ENCODE peak calls at places on chromosome 13, in six cellular contexts. One of them, this sample, is unnamed.

GRCh38 chr13:38002596-38002995 is 133.0 kb upstream of the TRPC4 start:
- DNase-seq in H1: no peak
- DNase-seq in GM12878: no peak
- DNase-seq in HCT116: no peak
- DNase-seq in SK-N-SH: no peak
- DNase-seq in K562: no peak
- DNase-seq in this sample: peak; percentile 68

GRCh38 chr13:103289661-103290060 is 223.4 kb upstream of the SLC10A2 start:
- DNase-seq in H1: no peak
- DNase-seq in GM12878: no peak
- DNase-seq in HCT116: no peak
- DNase-seq in SK-N-SH: no peak
- DNase-seq in K562: no peak
- DNase-seq in this sample: no peak

GRCh38 chr13:75749407-75749806 is 113.3 kb downstream of the LMO7 start:
- DNase-seq in H1: no peak
- DNase-seq in GM12878: no peak
- DNase-seq in HCT116: no peak
- DNase-seq in SK-N-SH: no peak
- DNase-seq in K562: no peak
- DNase-seq in this sample: no peak

GRCh38 chr13:58792854-58793253 is 1161.3 kb downstream of the PCDH17 start:
- DNase-seq in H1: no peak
- DNase-seq in GM12878: no peak
- DNase-seq in HCT116: no peak
- DNase-seq in SK-N-SH: no peak
- DNase-seq in K562: no peak
- DNase-seq in this sample: no peak

GRCh38 chr13:105773887-105774538 is 761.4 kb downstream of the EFNB2 start:
- DNase-seq in H1: no peak
- DNase-seq in GM12878: no peak
- DNase-seq in HCT116: peak; percentile 63
- DNase-seq in SK-N-SH: no peak
- DNase-seq in K562: no peak
- DNase-seq in this sample: no peak

GRCh38 chr13:39037410-39037879 is 444 bp downstream of the PROSER1 start:
- DNase-seq in H1: no peak
- DNase-seq in GM12878: no peak
- DNase-seq in HCT116: no peak
- DNase-seq in SK-N-SH: no peak
- DNase-seq in K562: no peak
- DNase-seq in this sample: no peak

GRCh38 chr13:111289251-111289650 is 31.2 kb upstream of the TEX29 start:
- DNase-seq in H1: no peak
- DNase-seq in GM12878: no peak
- DNase-seq in HCT116: no peak
- DNase-seq in SK-N-SH: no peak
- DNase-seq in K562: no peak
- DNase-seq in this sample: no peak

GRCh38 chr13:84896128-84896527 is 903.1 kb downstream of the SLITRK6 start:
- DNase-seq in H1: no peak
- DNase-seq in GM12878: peak; percentile 1
- DNase-seq in HCT116: peak; percentile 45
- DNase-seq in SK-N-SH: peak; percentile 51
- DNase-seq in K562: peak; percentile 5
- DNase-seq in this sample: peak; percentile 24

GRCh38 chr13:31797154-31797775 is 57.9 kb downstream of the RXFP2 start:
- DNase-seq in H1: no peak
- DNase-seq in GM12878: no peak
- DNase-seq in HCT116: peak; percentile 8
- DNase-seq in SK-N-SH: peak; percentile 61
- DNase-seq in K562: no peak
- DNase-seq in this sample: peak; percentile 35

GRCh38 chr13:95677564-95678386 is 836 bp downstream of the DNAJC3 start:
- DNase-seq in H1: no peak
- DNase-seq in GM12878: no peak
- DNase-seq in HCT116: no peak
- DNase-seq in SK-N-SH: no peak
- DNase-seq in K562: no peak
- DNase-seq in this sample: peak; percentile 9

GRCh38 chr13:102907016-102907756 is 61.4 kb downstream of the ERCC5 start:
- DNase-seq in H1: no peak
- DNase-seq in GM12878: peak; percentile 25
- DNase-seq in HCT116: no peak
- DNase-seq in SK-N-SH: no peak
- DNase-seq in K562: no peak
- DNase-seq in this sample: no peak

GRCh38 chr13:110137677-110138008 is 169.3 kb downstream of the COL4A1 start:
- DNase-seq in H1: no peak
- DNase-seq in GM12878: no peak
- DNase-seq in HCT116: peak; percentile 35
- DNase-seq in SK-N-SH: peak; percentile 83
- DNase-seq in K562: peak; percentile 16
- DNase-seq in this sample: peak; percentile 69

GRCh38 chr13:37047032-37047431 is 12.5 kb downstream of the SUPT20H start:
- DNase-seq in H1: no peak
- DNase-seq in GM12878: no peak
- DNase-seq in HCT116: no peak
- DNase-seq in SK-N-SH: no peak
- DNase-seq in K562: no peak
- DNase-seq in this sample: no peak

GRCh38 chr13:107373551-107373950 is 805.6 kb upstream of the ARGLU1 start:
- DNase-seq in H1: no peak
- DNase-seq in GM12878: no peak
- DNase-seq in HCT116: no peak
- DNase-seq in SK-N-SH: no peak
- DNase-seq in K562: no peak
- DNase-seq in this sample: peak; percentile 1

GRCh38 chr13:31982540-31982939 is 49.0 kb upstream of the FRY start:
- DNase-seq in H1: no peak
- DNase-seq in GM12878: no peak
- DNase-seq in HCT116: peak; percentile 63
- DNase-seq in SK-N-SH: peak; percentile 54
- DNase-seq in K562: no peak
- DNase-seq in this sample: no peak

GRCh38 chr13:108549989-108550388 is 79.4 kb upstream of the MYO16 start:
- DNase-seq in H1: no peak
- DNase-seq in GM12878: no peak
- DNase-seq in HCT116: no peak
- DNase-seq in SK-N-SH: no peak
- DNase-seq in K562: no peak
- DNase-seq in this sample: no peak

GRCh38 chr13:28872427-28873176 is 52.5 kb downstream of the MTUS2 start:
- DNase-seq in H1: no peak
- DNase-seq in GM12878: no peak
- DNase-seq in HCT116: no peak
- DNase-seq in SK-N-SH: no peak
- DNase-seq in K562: no peak
- DNase-seq in this sample: no peak

GRCh38 chr13:23631676-23632622 is 61.7 kb downstream of the TNFRSF19 start:
- DNase-seq in H1: no peak
- DNase-seq in GM12878: no peak
- DNase-seq in HCT116: no peak
- DNase-seq in SK-N-SH: no peak
- DNase-seq in K562: no peak
- DNase-seq in this sample: no peak

GRCh38 chr13:60448907-60449510 is 52.0 kb downstream of the TDRD3 start:
- DNase-seq in H1: no peak
- DNase-seq in GM12878: no peak
- DNase-seq in HCT116: peak; percentile 28
- DNase-seq in SK-N-SH: peak; percentile 24
- DNase-seq in K562: peak; percentile 32
- DNase-seq in this sample: peak; percentile 7
- TF ChIP-seq JUND in H1: no peak
- TF ChIP-seq JUND in GM12878: no peak
- TF ChIP-seq JUND in HCT116: no peak
- TF ChIP-seq JUND in SK-N-SH: no peak
- TF ChIP-seq JUND in K562: no peak
- TF ChIP-seq JUND in this sample: no peak

GRCh38 chr13:113456116-113456702 is 2.9 kb upstream of the ADPRHL1 start:
- DNase-seq in H1: no peak
- DNase-seq in GM12878: no peak
- DNase-seq in HCT116: no peak
- DNase-seq in SK-N-SH: no peak
- DNase-seq in K562: no peak
- DNase-seq in this sample: no peak

GRCh38 chr13:113453962-113454361 is 674 bp upstream of the ADPRHL1 start:
- DNase-seq in H1: no peak
- DNase-seq in GM12878: no peak
- DNase-seq in HCT116: no peak
- DNase-seq in SK-N-SH: peak; percentile 58
- DNase-seq in K562: no peak
- DNase-seq in this sample: no peak

GRCh38 chr13:113455384-113455783 is 2.1 kb upstream of the ADPRHL1 start:
- DNase-seq in H1: no peak
- DNase-seq in GM12878: no peak
- DNase-seq in HCT116: no peak
- DNase-seq in SK-N-SH: no peak
- DNase-seq in K562: no peak
- DNase-seq in this sample: no peak

GRCh38 chr13:113452942-113453901 is at the start of gene ADPRHL1:
- DNase-seq in H1: no peak
- DNase-seq in GM12878: no peak
- DNase-seq in HCT116: no peak
- DNase-seq in SK-N-SH: peak; percentile 80
- DNase-seq in K562: no peak
- DNase-seq in this sample: no peak

GRCh38 chr13:113454936-113455335 is 1.6 kb upstream of the ADPRHL1 start:
- DNase-seq in H1: no peak
- DNase-seq in GM12878: no peak
- DNase-seq in HCT116: no peak
- DNase-seq in SK-N-SH: no peak
- DNase-seq in K562: no peak
- DNase-seq in this sample: no peak
- TF ChIP-seq JUND in H1: no peak
- TF ChIP-seq JUND in GM12878: no peak
- TF ChIP-seq JUND in HCT116: no peak
- TF ChIP-seq JUND in SK-N-SH: no peak
- TF ChIP-seq JUND in K562: no peak
- TF ChIP-seq JUND in this sample: no peak

DNA sequence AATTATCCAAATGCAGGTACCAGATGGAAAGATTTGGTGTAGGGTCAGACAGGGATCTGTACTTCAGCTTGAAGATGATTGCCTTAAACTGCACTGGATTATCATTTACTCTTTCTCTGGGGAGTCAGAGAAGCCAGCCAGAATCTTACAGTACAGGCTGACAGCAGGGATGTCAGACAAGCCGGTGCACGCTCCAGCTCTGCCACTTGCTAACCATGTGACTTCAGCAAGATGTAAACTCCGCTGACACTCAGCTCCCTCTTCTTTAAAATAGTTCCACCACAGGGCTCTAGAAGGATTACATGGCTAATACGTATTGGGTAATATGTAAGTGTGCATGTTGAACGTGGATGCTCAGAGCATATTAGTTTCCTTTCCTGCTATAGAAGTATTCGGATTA is 251.4 kb upstream of the MAB21L1 start:
- DNase-seq in H1: no peak
- DNase-seq in GM12878: no peak
- DNase-seq in HCT116: no peak
- DNase-seq in SK-N-SH: no peak
- DNase-seq in K562: no peak
- DNase-seq in this sample: no peak
- TF ChIP-seq JUND in H1: no peak
- TF ChIP-seq JUND in GM12878: no peak
- TF ChIP-seq JUND in HCT116: no peak
- TF ChIP-seq JUND in SK-N-SH: no peak
- TF ChIP-seq JUND in K562: no peak
- TF ChIP-seq JUND in this sample: no peak

DNA sequence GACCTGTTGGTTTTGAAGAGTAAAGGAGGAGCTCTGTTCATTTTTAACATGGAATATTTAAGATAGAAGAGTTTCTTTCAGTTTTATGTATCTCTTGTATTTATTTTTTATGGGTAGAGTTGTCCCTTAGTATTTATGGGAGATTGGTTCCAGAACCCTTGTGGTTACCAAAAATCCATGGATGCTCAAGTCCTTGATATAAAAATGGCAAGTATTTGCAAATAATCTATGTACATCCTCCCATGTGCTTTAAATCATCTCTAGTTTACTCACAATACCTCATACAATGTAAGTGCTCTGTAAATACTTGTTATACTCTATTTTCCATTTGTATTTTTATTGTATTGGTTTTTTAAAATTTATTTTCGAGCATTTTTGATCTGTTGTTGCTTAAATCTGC is 63.1 kb downstream of the TM9SF2 start:
- DNase-seq in H1: no peak
- DNase-seq in GM12878: no peak
- DNase-seq in HCT116: no peak
- DNase-seq in SK-N-SH: no peak
- DNase-seq in K562: no peak
- DNase-seq in this sample: no peak
- TF ChIP-seq JUND in H1: no peak
- TF ChIP-seq JUND in GM12878: no peak
- TF ChIP-seq JUND in HCT116: no peak
- TF ChIP-seq JUND in SK-N-SH: no peak
- TF ChIP-seq JUND in K562: no peak
- TF ChIP-seq JUND in this sample: no peak

GRCh38 chr13:33544308-33544707 is 258.8 kb upstream of the STARD13 start:
- DNase-seq in H1: no peak
- DNase-seq in GM12878: no peak
- DNase-seq in HCT116: no peak
- DNase-seq in SK-N-SH: no peak
- DNase-seq in K562: no peak
- DNase-seq in this sample: no peak

GRCh38 chr13:33541962-33542308 is 256.4 kb upstream of the STARD13 start:
- DNase-seq in H1: no peak
- DNase-seq in GM12878: no peak
- DNase-seq in HCT116: no peak
- DNase-seq in SK-N-SH: no peak
- DNase-seq in K562: no peak
- DNase-seq in this sample: no peak

GRCh38 chr13:33542309-33543088 is 256.9 kb upstream of the STARD13 start:
- DNase-seq in H1: peak; percentile 86
- DNase-seq in GM12878: peak; percentile 94
- DNase-seq in HCT116: peak; percentile 97
- DNase-seq in SK-N-SH: peak; percentile 93
- DNase-seq in K562: peak; percentile 83
- DNase-seq in this sample: peak; percentile 98

GRCh38 chr13:33543089-33543459 is 257.5 kb upstream of the STARD13 start:
- DNase-seq in H1: peak; percentile 15
- DNase-seq in GM12878: no peak
- DNase-seq in HCT116: no peak
- DNase-seq in SK-N-SH: no peak
- DNase-seq in K562: no peak
- DNase-seq in this sample: no peak

DNA sequence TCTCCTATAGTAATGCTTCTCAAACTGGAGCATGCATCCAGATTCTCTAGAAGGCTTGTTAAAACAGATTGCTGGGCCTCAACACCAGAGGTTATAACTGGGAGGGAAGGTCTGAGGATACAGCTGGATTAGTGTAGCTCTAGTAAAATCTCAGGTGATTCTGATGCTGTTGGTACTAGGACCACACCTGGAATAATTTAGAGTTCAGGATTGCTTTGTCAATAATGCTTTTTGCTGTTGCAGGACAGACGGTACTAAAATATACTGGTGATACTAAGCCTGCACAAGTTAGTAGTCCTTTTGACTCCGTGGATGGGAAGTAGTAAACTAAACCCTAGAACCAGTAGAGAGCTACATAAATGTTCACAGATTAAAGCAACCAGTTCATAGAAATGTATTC is 258.1 kb upstream of the STARD13 start:
- DNase-seq in H1: no peak
- DNase-seq in GM12878: no peak
- DNase-seq in HCT116: no peak
- DNase-seq in SK-N-SH: no peak
- DNase-seq in K562: no peak
- DNase-seq in this sample: no peak
- TF ChIP-seq JUND in H1: no peak
- TF ChIP-seq JUND in GM12878: no peak
- TF ChIP-seq JUND in HCT116: no peak
- TF ChIP-seq JUND in SK-N-SH: no peak
- TF ChIP-seq JUND in K562: no peak
- TF ChIP-seq JUND in this sample: no peak